ENCODE peak calls at places on chromosomes 5 and 9, in ten cellular contexts. M is tibial nerve; E is CD4-positive, alpha-beta memory T cell; B is CD8-positive, alpha-beta memory T cell; T is mammary epithelial cell; R is A549; Z is SK-N-SH; F is ascending aorta; I is endodermal cell; C is heart left ventricle. D is an unnamed sample.

GRCh38 chr9:81737871-81738507 is 48.6 kb upstream of the TLE1 start:
- DNase-seq in C (no peak), E (no peak), M (no peak), T (peak; percentile 78), R (peak; percentile 94), B (no peak), I (peak; percentile 67), Z (no peak), F (peak; percentile 88), D (no peak)

GRCh38 chr5:165805756-165806155 is 2300.3 kb downstream of the MAT2B start:
- DNase-seq in R (no peak), C (no peak), Z (no peak), M (no peak), T (no peak), B (no peak), E (no peak), F (no peak), I (peak; percentile 82), D (no peak)

GRCh38 chr5:36740259-36740898 is 134.0 kb downstream of the SLC1A3 start:
- DNase-seq in C (no peak), T (no peak), B (no peak), F (peak; percentile 28), R (no peak), E (no peak), Z (no peak), I (no peak), M (no peak), D (no peak)

GRCh38 chr5:171810217-171810616 is 24.6 kb downstream of the SMIM23 start:
- DNase-seq in I (peak; percentile 21), C (no peak), R (no peak), F (no peak), E (no peak), T (no peak), Z (no peak), M (no peak), B (no peak), D (no peak)

GRCh38 chr5:159567461-159567860 is 237.2 kb upstream of the IL12B start:
- DNase-seq in M (no peak), T (peak; percentile 9), B (no peak), I (no peak), Z (no peak), E (no peak), F (no peak), C (no peak), R (no peak), D (no peak)

GRCh38 chr5:66518753-66519152 is 77.4 kb upstream of the MAST4 start:
- DNase-seq in R (no peak), I (no peak), Z (no peak), T (peak; percentile 42), E (no peak), C (no peak), M (no peak), F (no peak), B (no peak), D (no peak)

GRCh38 chr5:545641-546375 is 21.6 kb upstream of the SLC9A3 start:
- DNase-seq in I (no peak), T (no peak), C (no peak), F (no peak), Z (no peak), B (peak; percentile 28), E (no peak), M (peak; percentile 7), R (no peak), D (no peak)

GRCh38 chr9:131578778-131579504 is 33.6 kb downstream of the PRRT1B start:
- DNase-seq in R (no peak), M (no peak), C (no peak), Z (peak; percentile 56), I (peak; percentile 39), T (no peak), F (no peak), B (peak; percentile 70), E (peak; percentile 52), D (no peak)

GRCh38 chr5:96699186-96699820 is 37.1 kb downstream of the CAST start:
- DNase-seq in T (no peak), Z (peak; percentile 20), B (no peak), C (no peak), E (no peak), M (no peak), I (peak; percentile 68), F (no peak), R (no peak), D (no peak)

GRCh38 chr9:81417299-81417675 is 272.1 kb downstream of the TLE1 start:
- DNase-seq in Z (no peak), M (no peak), T (no peak), C (no peak), E (no peak), F (no peak), B (no peak), I (no peak), R (no peak), D (no peak)

GRCh38 chr9:117777823-117778222 is 73.6 kb downstream of the TLR4 start:
- DNase-seq in T (no peak), I (no peak), E (no peak), F (no peak), Z (no peak), B (no peak), M (no peak), R (no peak), C (peak; percentile 20), D (no peak)

GRCh38 chr5:6525910-6526309 is 77.3 kb downstream of the UBE2QL1 start:
- DNase-seq in E (no peak), R (peak; percentile 38), F (no peak), I (peak; percentile 81), T (no peak), M (no peak), Z (peak; percentile 77), B (no peak), C (no peak), D (no peak)

GRCh38 chr9:85344901-85345300 is 396.9 kb downstream of the AGTPBP1 start:
- DNase-seq in C (no peak), B (no peak), F (no peak), Z (no peak), E (no peak), M (no peak), I (no peak), R (no peak), T (peak; percentile 53), D (no peak)

GRCh38 chr5:99285606-99286005 is 356.8 kb upstream of the CHD1 start:
- DNase-seq in B (no peak), T (no peak), I (peak; percentile 55), Z (no peak), E (no peak), F (no peak), M (no peak), R (no peak), C (no peak), D (no peak)

GRCh38 chr5:57841671-57842375 is 359.2 kb upstream of the ACTBL2 start:
- DNase-seq in M (no peak), R (peak; percentile 90), B (no peak), Z (no peak), I (peak; percentile 86), F (no peak), E (no peak), T (peak; percentile 99), C (peak; percentile 25), D (no peak)

GRCh38 chr9:132031869-132032583 is 47.6 kb downstream of the MED27 start:
- DNase-seq in C (no peak), Z (no peak), I (no peak), T (no peak), M (no peak), B (no peak), E (no peak), R (no peak), F (no peak), D (no peak)

DNA sequence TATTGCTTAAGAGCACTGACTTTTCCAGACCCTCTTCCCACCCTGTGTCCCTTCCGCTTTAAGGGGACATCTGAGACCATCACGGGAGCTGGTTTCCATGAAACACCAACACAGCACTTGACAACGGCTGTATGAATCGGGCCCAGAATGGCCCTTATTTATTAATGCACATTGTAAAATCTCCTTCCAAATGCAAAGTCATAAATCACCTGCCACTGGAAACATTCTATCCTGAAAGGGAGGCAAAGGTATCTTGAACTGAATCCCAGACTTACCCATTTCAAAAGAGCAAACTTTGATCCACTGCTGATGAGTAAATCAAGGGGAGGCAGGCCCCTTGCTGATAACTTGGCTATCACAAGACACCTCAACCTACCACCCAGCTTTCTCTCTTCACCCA is 37.4 kb downstream of the SHB start:
- DNase-seq in B (no peak), R (no peak), E (no peak), Z (no peak), M (no peak), F (no peak), I (no peak), C (no peak), T (no peak), D (no peak)
- H3K4me1 ChIP-seq in B (no peaks in the 10 kb centered on the region), R (peaks cover 93% of the 10 kb centered on the region), E (no peaks in the 10 kb centered on the region), Z (peaks cover 52% of the 10 kb centered on the region), M (peaks cover 12% of the 10 kb centered on the region), F (peaks cover 11% of the 10 kb centered on the region), I (peaks cover 7% of the 10 kb centered on the region), C (no peaks in the 10 kb centered on the region), T (peaks cover 36% of the 10 kb centered on the region), D (peaks cover 40% of the 10 kb centered on the region)

GRCh38 chr9:122754825-122755224 is 12.7 kb downstream of the OR1L6 start:
- DNase-seq in Z (no peak), F (no peak), C (no peak), T (no peak), B (no peak), R (no peak), M (no peak), I (no peak), E (no peak), D (no peak)
- H3K9me3 ChIP-seq in Z (no peaks in the 10 kb centered on the region), F (peaks cover 22% of the 10 kb centered on the region), C (peaks cover 24% of the 10 kb centered on the region), T (no peaks in the 10 kb centered on the region), B (no peaks in the 10 kb centered on the region), R (peaks cover 25% of the 10 kb centered on the region), M (peaks cover 13% of the 10 kb centered on the region), I (peaks cover 40% of the 10 kb centered on the region), E (no peaks in the 10 kb centered on the region), D (no peaks in the 10 kb centered on the region)

DNA sequence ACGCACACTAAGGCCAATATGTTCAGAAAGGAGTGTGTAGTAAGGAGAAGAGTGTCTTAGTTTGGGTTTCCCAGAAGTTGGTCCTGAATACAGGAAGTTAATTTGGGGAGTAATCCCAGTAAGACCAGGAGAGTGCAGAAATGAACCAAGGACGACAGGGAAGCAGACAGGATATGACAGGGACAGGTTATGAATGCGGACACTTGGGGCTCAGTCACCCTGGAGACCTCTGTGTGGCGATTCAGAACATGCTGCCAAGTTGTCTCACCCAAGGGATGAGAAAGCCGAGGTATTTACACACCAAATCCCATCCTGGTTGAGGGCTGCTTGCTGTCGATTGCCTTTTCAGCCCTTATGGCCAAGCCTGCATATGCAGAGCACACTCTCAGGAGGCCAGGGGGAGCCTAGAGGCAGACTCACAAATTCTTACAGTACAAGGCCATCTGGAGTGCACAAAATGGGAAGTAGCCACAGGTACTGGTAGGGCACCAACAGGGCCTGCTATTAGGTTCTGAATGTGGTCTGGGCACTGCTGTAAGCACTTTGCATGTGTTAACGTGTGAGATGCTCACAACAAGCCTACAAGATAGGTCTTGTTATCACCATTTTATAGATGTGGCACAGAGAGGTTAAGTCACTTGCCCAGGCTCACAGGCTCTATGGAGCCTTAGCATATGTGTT is 233.1 kb upstream of the ANKRD55 start:
- DNase-seq in I (no peak), B (no peak), E (no peak), M (no peak), C (no peak), F (no peak), R (no peak), Z (no peak), T (no peak), D (no peak)
- H3K27ac ChIP-seq in I (no peak overlapping the region), B (no peak overlapping the region), E (no peak overlapping the region), M (no peak overlapping the region), C (no peak overlapping the region), F (no peak overlapping the region), R (no peak overlapping the region), Z (no peak overlapping the region), T (no peak overlapping the region), D (peak overlapping the region; percentile 69)

GRCh38 chr5:87401626-87402025 is 11.1 kb downstream of the CCNH start:
- DNase-seq in B (no peak), I (no peak), M (no peak), R (no peak), F (no peak), C (no peak), T (no peak), E (no peak), Z (no peak), D (no peak)
- H3K4me1 ChIP-seq in B (peaks cover 22% of the 10 kb centered on the region), I (no peaks in the 10 kb centered on the region), M (no peaks in the 10 kb centered on the region), R (peaks cover 4% of the 10 kb centered on the region), F (no peaks in the 10 kb centered on the region), C (no peaks in the 10 kb centered on the region), T (peaks cover 7% of the 10 kb centered on the region), E (peaks cover 36% of the 10 kb centered on the region), Z (peaks cover 9% of the 10 kb centered on the region), D (no peaks in the 10 kb centered on the region)